ENCODE peak calls at places on chromosomes 4 and X, in four cellular contexts. E, N, J and K are unnamed samples.

GRCh38 chr4:39118034-39118658 is 56.1 kb downstream of the KLHL5 start:
- DNase-seq in N (no peak), E (no peak), J (no peak), K (no peak)

GRCh38 chr4:88015659-88016295 is 8.3 kb downstream of the PKD2 start:
- DNase-seq in J (no peak), N (no peak), E (no peak), K (no peak)

GRCh38 chr4:63717384-63717783 is 691.9 kb downstream of the TECRL start:
- DNase-seq in J (peak; percentile 82), N (no peak), E (no peak), K (no peak)

GRCh38 chr4:166280642-166281041 is 407.6 kb downstream of the TLL1 start:
- DNase-seq in E (no peak), J (no peak), N (no peak), K (no peak)

GRCh38 chrX:136021160-136021559 is 35.9 kb downstream of the SLC9A6 start:
- DNase-seq in N (no peak), E (no peak), J (no peak), K (no peak)

GRCh38 chr4:82770607-82771006 is 28.0 kb downstream of the SCD5 start:
- DNase-seq in N (no peak), E (no peak), J (no peak), K (no peak)

GRCh38 chr4:185911556-185912064 is 99.6 kb upstream of the SORBS2 start:
- DNase-seq in N (peak; percentile 4), E (no peak), J (peak; percentile 62), K (no peak)

GRCh38 chr4:165663411-165663810 is 209.6 kb upstream of the TLL1 start:
- DNase-seq in N (no peak), J (no peak), E (no peak), K (no peak)

GRCh38 chr4:73603854-73604584 is 16.2 kb downstream of the RASSF6 start:
- DNase-seq in E (no peak), N (peak; percentile 6), J (no peak), K (no peak)

GRCh38 chr4:39365360-39365759 is 802 bp downstream of the RFC1 start:
- DNase-seq in N (no peak), E (no peak), J (no peak), K (no peak)

GRCh38 chr4:154958621-154959358 is 177.7 kb downstream of the RBM46 start:
- DNase-seq in E (peak; percentile 61), N (no peak), J (peak; percentile 40), K (no peak)

GRCh38 chr4:154961263-154961662 is 180.2 kb downstream of the RBM46 start:
- DNase-seq in J (no peak), E (no peak), N (no peak), K (no peak)

GRCh38 chr4:154958121-154958520 is 177.0 kb downstream of the RBM46 start:
- DNase-seq in J (no peak), E (no peak), N (no peak), K (no peak)

GRCh38 chr4:154960476-154960875 is 179.4 kb downstream of the RBM46 start:
- DNase-seq in N (no peak), E (no peak), J (no peak), K (no peak)

GRCh38 chr4:154959756-154960155 is 178.7 kb downstream of the RBM46 start:
- DNase-seq in E (no peak), J (no peak), N (no peak), K (no peak)
- TF ChIP-seq CTCF in E (no peak), J (no peak), N (no peak), K (no peak)

DNA sequence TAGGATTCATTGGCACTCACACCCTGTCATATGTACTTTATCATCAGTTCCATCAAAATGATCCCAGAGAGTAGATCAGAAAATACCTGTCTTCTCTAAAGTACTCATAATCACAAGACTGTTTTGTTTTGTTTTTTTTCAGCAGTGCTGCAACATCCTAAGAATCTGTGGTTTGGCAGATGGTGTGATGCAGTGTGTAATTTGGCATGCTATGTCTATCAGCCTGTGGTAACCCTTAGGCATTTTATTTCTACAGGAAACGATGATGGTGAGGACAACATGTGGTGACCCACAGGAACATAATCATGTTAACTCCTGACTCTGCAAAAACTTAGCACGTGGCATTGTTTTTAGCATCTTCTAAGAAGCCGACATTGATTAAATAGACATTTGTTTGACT is 2528.3 kb downstream of the ARAP2 start:
- DNase-seq in N (no peak), J (peak; percentile 79), E (no peak), K (no peak)
- H3K9me3 ChIP-seq in N (peaks cover under 1% of the 10 kb centered on the region), J (no peaks in the 10 kb centered on the region), E (no peaks in the 10 kb centered on the region), K (no peaks in the 10 kb centered on the region)

GRCh38 chrX:40647307-40648197 is at the start of gene CXorf38:
- DNase-seq in E (peak; percentile 90), J (peak; percentile 94), N (peak; percentile 83), K (peak; percentile 97)
- TF ChIP-seq CTCF in E (no peak), J (no peak), N (no peak), K (no peak)

DNA sequence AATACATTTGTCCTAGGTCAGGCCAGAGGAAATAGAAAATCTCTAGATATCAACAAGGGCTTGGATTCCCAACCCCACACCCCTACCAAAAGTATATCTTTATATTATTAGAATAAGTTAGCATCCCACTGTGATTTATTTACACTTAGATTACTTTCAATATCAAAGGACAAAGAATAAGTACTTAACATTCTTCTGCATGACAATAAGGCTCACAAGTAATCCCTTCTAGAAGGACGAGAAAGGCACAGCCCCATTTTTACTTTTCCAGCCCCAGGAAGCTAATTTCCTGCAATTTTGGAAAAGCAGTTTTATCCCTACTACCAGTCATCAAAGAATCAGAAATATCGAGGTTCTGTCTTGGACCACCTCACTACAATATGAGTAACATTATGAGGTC is 14.1 kb upstream of the SLITRK2 start:
- DNase-seq in N (no peak), J (no peak), E (no peak), K (no peak)
- H3K9me3 ChIP-seq in N (no peaks in the 10 kb centered on the region), J (no peaks in the 10 kb centered on the region), E (no peaks in the 10 kb centered on the region), K (peaks cover 2% of the 10 kb centered on the region)

GRCh38 chr4:152434011-152434410 is 101.9 kb downstream of the FBXW7 start:
- DNase-seq in E (no peak), N (no peak), J (no peak), K (no peak)

GRCh38 chr4:152431287-152431686 is 104.6 kb downstream of the FBXW7 start:
- DNase-seq in N (peak; percentile 47), J (peak; percentile 9), E (no peak), K (no peak)

GRCh38 chr4:152431784-152432183 is 104.1 kb downstream of the FBXW7 start:
- DNase-seq in N (no peak), J (no peak), E (no peak), K (no peak)

GRCh38 chr4:152437561-152437960 is 98.3 kb downstream of the FBXW7 start:
- DNase-seq in E (no peak), J (no peak), N (no peak), K (no peak)

DNA sequence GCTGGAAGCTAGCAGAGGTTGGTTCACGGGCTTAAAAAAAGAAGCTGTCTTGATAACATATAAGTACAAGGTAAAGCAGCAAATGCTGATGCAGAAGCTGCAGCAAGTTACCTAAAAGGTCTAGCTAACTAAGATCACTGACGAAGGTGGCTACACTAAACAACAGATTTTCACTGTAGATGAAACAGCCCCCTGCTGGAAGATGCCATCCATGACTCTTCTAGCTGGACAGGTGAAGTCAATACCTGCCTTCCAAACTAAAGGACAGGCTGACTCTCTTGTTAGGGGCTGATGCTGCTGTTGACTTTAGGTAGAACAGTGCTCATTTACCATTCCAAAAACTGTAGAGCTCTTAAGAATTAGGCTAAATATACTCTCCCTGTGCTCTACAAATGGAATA is 99.5 kb downstream of the FBXW7 start:
- DNase-seq in J (no peak), E (no peak), N (no peak), K (no peak)
- TF ChIP-seq CTCF in J (peak; percentile 37), E (no peak), N (no peak), K (no peak)